ENCODE peak calls at places on chromosomes 11 and 22, in four cellular contexts. One of them, this sample, is unnamed.

GRCh38 chr11:134154441-134154840 is 69.3 kb downstream of the NCAPD3 start:
- DNase-seq in heart left ventricle: no peak
- DNase-seq in HepG2: no peak
- DNase-seq in stomach: no peak
- DNase-seq in this sample: no peak

GRCh38 chr22:37201066-37201820 is 11.0 kb downstream of the SSTR3 start:
- DNase-seq in heart left ventricle: no peak
- DNase-seq in HepG2: no peak
- DNase-seq in stomach: no peak
- DNase-seq in this sample: no peak

GRCh38 chr11:23192256-23192655 is 332.0 kb upstream of the CCDC179 start:
- DNase-seq in heart left ventricle: no peak
- DNase-seq in HepG2: no peak
- DNase-seq in stomach: no peak
- DNase-seq in this sample: no peak

GRCh38 chr22:38070250-38070921 is 13.2 kb downstream of the PICK1 start:
- DNase-seq in heart left ventricle: peak; percentile 23
- DNase-seq in HepG2: no peak
- DNase-seq in stomach: no peak
- DNase-seq in this sample: no peak

GRCh38 chr11:117121176-117121575 is 22.9 kb upstream of the PAFAH1B2 start:
- DNase-seq in heart left ventricle: no peak
- DNase-seq in HepG2: no peak
- DNase-seq in stomach: no peak
- DNase-seq in this sample: no peak

GRCh38 chr22:22406445-22406844 is 102.1 kb downstream of the ZNF280B start:
- DNase-seq in heart left ventricle: no peak
- DNase-seq in HepG2: no peak
- DNase-seq in stomach: no peak
- DNase-seq in this sample: no peak

GRCh38 chr22:50292643-50293440 is 14.6 kb downstream of the PLXNB2 start:
- DNase-seq in heart left ventricle: no peak
- DNase-seq in HepG2: no peak
- DNase-seq in stomach: no peak
- DNase-seq in this sample: no peak

GRCh38 chr11:44275241-44275640 is 34.7 kb downstream of the ALX4 start:
- DNase-seq in heart left ventricle: no peak
- DNase-seq in HepG2: no peak
- DNase-seq in stomach: no peak
- DNase-seq in this sample: no peak

GRCh38 chr11:116232364-116232801 is 540.4 kb downstream of the BUD13 start:
- DNase-seq in heart left ventricle: no peak
- DNase-seq in HepG2: no peak
- DNase-seq in stomach: no peak
- DNase-seq in this sample: no peak

GRCh38 chr11:61747389-61748285 is 4.8 kb upstream of the MYRF start:
- DNase-seq in heart left ventricle: peak; percentile 84
- DNase-seq in HepG2: peak; percentile 67
- DNase-seq in stomach: peak; percentile 91
- DNase-seq in this sample: peak; percentile 79

GRCh38 chr11:10072841-10073240 is 221.2 kb downstream of the SBF2 start:
- DNase-seq in heart left ventricle: no peak
- DNase-seq in HepG2: no peak
- DNase-seq in stomach: no peak
- DNase-seq in this sample: no peak

GRCh38 chr11:70076461-70076931 is 1.6 kb upstream of the ANO1 start:
- DNase-seq in heart left ventricle: no peak
- DNase-seq in HepG2: no peak
- DNase-seq in stomach: no peak
- DNase-seq in this sample: no peak

GRCh38 chr11:102177974-102178631 is 67.9 kb downstream of the YAP1 start:
- DNase-seq in heart left ventricle: no peak
- DNase-seq in HepG2: peak; percentile 85
- DNase-seq in stomach: no peak
- DNase-seq in this sample: no peak

GRCh38 chr22:30878516-30879365 is 89.8 kb downstream of the MORC2 start:
- DNase-seq in heart left ventricle: peak; percentile 25
- DNase-seq in HepG2: peak; percentile 28
- DNase-seq in stomach: no peak
- DNase-seq in this sample: peak; percentile 13

GRCh38 chr11:121814962-121815361 is 301.1 kb downstream of the BLID start:
- DNase-seq in heart left ventricle: no peak
- DNase-seq in HepG2: no peak
- DNase-seq in stomach: no peak
- DNase-seq in this sample: no peak

GRCh38 chr11:26377619-26378018 is 45.7 kb downstream of the ANO3 start:
- DNase-seq in heart left ventricle: no peak
- DNase-seq in HepG2: no peak
- DNase-seq in stomach: no peak
- DNase-seq in this sample: no peak

GRCh38 chr22:37098976-37099577 is 10.4 kb downstream of the TMPRSS6 start:
- DNase-seq in heart left ventricle: no peak
- DNase-seq in HepG2: no peak
- DNase-seq in stomach: no peak
- DNase-seq in this sample: no peak

GRCh38 chr11:75635009-75635909 is 33.6 kb downstream of the MAP6 start:
- DNase-seq in heart left ventricle: peak; percentile 49
- DNase-seq in HepG2: no peak
- DNase-seq in stomach: no peak
- DNase-seq in this sample: no peak

GRCh38 chr11:117535201-117535869 is 207.7 kb downstream of the CEP164 start:
- DNase-seq in heart left ventricle: no peak
- DNase-seq in HepG2: no peak
- DNase-seq in stomach: peak; percentile 30
- DNase-seq in this sample: peak; percentile 35

GRCh38 chr11:46903846-46904245 is 14.5 kb downstream of the LRP4 start:
- DNase-seq in heart left ventricle: peak; percentile 74
- DNase-seq in HepG2: no peak
- DNase-seq in stomach: no peak
- DNase-seq in this sample: no peak

GRCh38 chr11:102846292-102846691 is 2.9 kb upstream of the MMP3 start:
- DNase-seq in heart left ventricle: no peak
- DNase-seq in HepG2: no peak
- DNase-seq in stomach: no peak
- DNase-seq in this sample: no peak

GRCh38 chr11:1126935-1127663 is 30.7 kb upstream of the MUC5AC start:
- DNase-seq in heart left ventricle: peak; percentile 23
- DNase-seq in HepG2: no peak
- DNase-seq in stomach: peak; percentile 24
- DNase-seq in this sample: no peak

GRCh38 chr22:27274770-27275449 is 526.6 kb downstream of the MN1 start:
- DNase-seq in heart left ventricle: no peak
- DNase-seq in HepG2: no peak
- DNase-seq in stomach: no peak
- DNase-seq in this sample: no peak

GRCh38 chr11:66313321-66314185 is 3.3 kb downstream of the CD248 start:
- DNase-seq in heart left ventricle: no peak
- DNase-seq in HepG2: peak; percentile 69
- DNase-seq in stomach: no peak
- DNase-seq in this sample: no peak

GRCh38 chr11:96337541-96338530 is 5.2 kb downstream of the MAML2 start:
- DNase-seq in heart left ventricle: no peak
- DNase-seq in HepG2: no peak
- DNase-seq in stomach: no peak
- DNase-seq in this sample: no peak

GRCh38 chr11:69888671-69889076 is 69.5 kb upstream of the FGF3 start:
- DNase-seq in heart left ventricle: no peak
- DNase-seq in HepG2: peak; percentile 52
- DNase-seq in stomach: peak; percentile 77
- DNase-seq in this sample: peak; percentile 85

GRCh38 chr22:17633217-17633997 is 4.9 kb upstream of the ATP6V1E1 start:
- DNase-seq in heart left ventricle: no peak
- DNase-seq in HepG2: peak; percentile 85
- DNase-seq in stomach: no peak
- DNase-seq in this sample: peak; percentile 73

GRCh38 chr11:66119348-66120133 is 49.5 kb downstream of the PACS1 start:
- DNase-seq in heart left ventricle: peak; percentile 45
- DNase-seq in HepG2: peak; percentile 95
- DNase-seq in stomach: no peak
- DNase-seq in this sample: peak; percentile 59

GRCh38 chr22:21629262-21630149 is at the start of gene YDJC:
- DNase-seq in heart left ventricle: peak; percentile 93
- DNase-seq in HepG2: peak; percentile 90
- DNase-seq in stomach: peak; percentile 96
- DNase-seq in this sample: peak; percentile 81

GRCh38 chr11:34904421-34904950 is 11.7 kb downstream of the APIP start:
- DNase-seq in heart left ventricle: no peak
- DNase-seq in HepG2: no peak
- DNase-seq in stomach: no peak
- DNase-seq in this sample: no peak

GRCh38 chr11:118438314-118438931 is 2.1 kb downstream of the KMT2A start:
- DNase-seq in heart left ventricle: peak; percentile 40
- DNase-seq in HepG2: no peak
- DNase-seq in stomach: no peak
- DNase-seq in this sample: peak; percentile 58

GRCh38 chr11:94593030-94593429 is 25.9 kb downstream of the PIWIL4 start:
- DNase-seq in heart left ventricle: no peak
- DNase-seq in HepG2: no peak
- DNase-seq in stomach: no peak
- DNase-seq in this sample: no peak

GRCh38 chr11:72676874-72677341 is 2.7 kb upstream of the PDE2A start:
- DNase-seq in heart left ventricle: peak; percentile 66
- DNase-seq in HepG2: peak; percentile 15
- DNase-seq in stomach: peak; percentile 59
- DNase-seq in this sample: peak; percentile 84

GRCh38 chr11:86606849-86607481 is 65.5 kb downstream of the ME3 start:
- DNase-seq in heart left ventricle: no peak
- DNase-seq in HepG2: no peak
- DNase-seq in stomach: no peak
- DNase-seq in this sample: no peak

GRCh38 chr11:64787526-64788320 is 9.4 kb upstream of the SF1 start:
- DNase-seq in heart left ventricle: no peak
- DNase-seq in HepG2: peak; percentile 41
- DNase-seq in stomach: peak; percentile 78
- DNase-seq in this sample: peak; percentile 72

GRCh38 chr22:19164425-19164824 is 14.1 kb downstream of the SLC25A1 start:
- DNase-seq in heart left ventricle: no peak
- DNase-seq in HepG2: no peak
- DNase-seq in stomach: no peak
- DNase-seq in this sample: no peak

DNA sequence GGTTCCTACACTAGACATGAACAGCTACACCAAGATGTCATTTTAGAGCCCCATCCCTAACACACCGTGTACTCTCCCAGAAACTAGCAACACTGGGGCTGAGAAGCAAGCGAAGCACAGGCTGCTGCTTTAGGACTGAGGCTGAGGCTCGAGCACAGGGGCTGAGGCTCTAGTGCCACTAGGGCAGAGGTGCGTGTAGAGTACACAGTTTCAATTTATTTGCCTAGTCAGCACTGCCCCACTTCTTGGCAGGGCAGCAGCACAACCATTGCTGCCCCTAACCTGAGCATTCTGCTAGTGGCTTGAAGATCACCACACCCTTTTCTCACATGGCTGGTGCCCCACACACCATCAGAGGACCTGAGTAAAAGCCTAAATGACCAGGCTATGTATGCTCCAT is 713.2 kb downstream of the LRRC4C start:
- DNase-seq in heart left ventricle: no peak
- DNase-seq in HepG2: no peak
- DNase-seq in stomach: no peak
- DNase-seq in this sample: no peak
- H3K9me3 ChIP-seq in heart left ventricle: peaks cover 6% of the 10 kb centered on the region
- H3K9me3 ChIP-seq in HepG2: peaks cover 81% of the 10 kb centered on the region
- H3K9me3 ChIP-seq in stomach: no peaks in the 10 kb centered on the region
- H3K9me3 ChIP-seq in this sample: peaks cover under 1% of the 10 kb centered on the region

DNA sequence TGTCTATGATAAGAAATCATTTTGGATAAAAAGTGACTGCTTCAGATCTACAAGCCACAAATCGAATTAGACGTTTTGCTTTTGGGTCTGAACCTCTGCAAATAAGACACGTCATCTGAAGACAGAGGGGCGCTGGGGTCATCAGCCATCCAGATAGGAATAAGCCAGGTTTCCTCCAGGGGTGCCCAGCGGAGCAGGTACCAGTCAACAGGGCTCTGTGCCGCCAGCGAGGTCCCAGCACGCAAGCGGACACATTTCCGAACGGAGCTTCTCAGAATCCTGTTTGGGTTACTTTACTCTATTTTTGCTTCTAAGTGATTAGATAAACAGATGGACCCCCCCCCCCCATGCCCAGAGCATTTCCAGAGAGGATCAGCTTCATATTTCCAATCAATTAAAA is 873.8 kb downstream of the BRD1 start:
- DNase-seq in heart left ventricle: no peak
- DNase-seq in HepG2: no peak
- DNase-seq in stomach: peak; percentile 14
- DNase-seq in this sample: no peak
- H3K9me3 ChIP-seq in heart left ventricle: no peaks in the 10 kb centered on the region
- H3K9me3 ChIP-seq in HepG2: no peaks in the 10 kb centered on the region
- H3K9me3 ChIP-seq in stomach: no peaks in the 10 kb centered on the region
- H3K9me3 ChIP-seq in this sample: no peaks in the 10 kb centered on the region

GRCh38 chr22:47484960-47485571 is 722.6 kb downstream of the TBC1D22A start:
- DNase-seq in heart left ventricle: no peak
- DNase-seq in HepG2: no peak
- DNase-seq in stomach: no peak
- DNase-seq in this sample: no peak
- H3K9me3 ChIP-seq in heart left ventricle: no peaks in the 10 kb centered on the region
- H3K9me3 ChIP-seq in HepG2: no peaks in the 10 kb centered on the region
- H3K9me3 ChIP-seq in stomach: no peaks in the 10 kb centered on the region
- H3K9me3 ChIP-seq in this sample: no peaks in the 10 kb centered on the region

GRCh38 chr22:48643066-48643731 is 1184.5 kb downstream of the BRD1 start:
- DNase-seq in heart left ventricle: no peak
- DNase-seq in HepG2: no peak
- DNase-seq in stomach: no peak
- DNase-seq in this sample: no peak
- H3K9me3 ChIP-seq in heart left ventricle: no peaks in the 10 kb centered on the region
- H3K9me3 ChIP-seq in HepG2: no peaks in the 10 kb centered on the region
- H3K9me3 ChIP-seq in stomach: no peaks in the 10 kb centered on the region
- H3K9me3 ChIP-seq in this sample: no peaks in the 10 kb centered on the region

DNA sequence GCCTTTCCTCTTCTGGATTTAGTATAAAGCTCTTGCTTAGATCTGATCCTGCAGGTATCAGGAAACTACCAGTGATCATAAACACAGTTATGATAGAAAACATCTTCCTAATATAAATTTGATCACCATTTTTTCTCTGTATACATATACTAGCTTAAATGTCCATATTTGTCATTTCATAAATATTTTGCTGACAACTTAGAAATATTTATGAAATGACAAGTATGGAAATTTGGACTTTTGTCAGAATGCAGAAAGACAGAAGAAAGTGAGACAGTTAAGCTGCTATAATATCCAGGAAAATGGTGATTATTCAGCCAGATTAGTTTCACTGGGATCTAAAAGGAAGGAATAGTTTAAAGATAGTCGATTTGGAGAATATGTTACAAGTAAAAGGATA is 22.8 kb upstream of the TRIM21 start:
- DNase-seq in heart left ventricle: no peak
- DNase-seq in HepG2: no peak
- DNase-seq in stomach: no peak
- DNase-seq in this sample: no peak
- H3K9me3 ChIP-seq in heart left ventricle: no peaks in the 10 kb centered on the region
- H3K9me3 ChIP-seq in HepG2: no peaks in the 10 kb centered on the region
- H3K9me3 ChIP-seq in stomach: no peaks in the 10 kb centered on the region
- H3K9me3 ChIP-seq in this sample: no peaks in the 10 kb centered on the region

This sample was measured in adrenal gland.